ENCODE peak calls at places on chromosomes 12 and 14, in four cellular contexts. T, Q, Y and W are unnamed samples.

GRCh38 chr12:40970320-40970907 is 217.7 kb upstream of the PDZRN4 start:
- DNase-seq in Q (no peak), T (no peak), Y (no peak), W (no peak)

GRCh38 chr14:105864651-105865265 is 338.4 kb downstream of the TMEM121 start:
- DNase-seq in Q (peak; percentile 7), Y (peak; percentile 60), T (no peak), W (no peak)

GRCh38 chr14:55915464-55915863 is 202.7 kb upstream of the PELI2 start:
- DNase-seq in Q (no peak), T (peak; percentile 27), Y (no peak), W (no peak)

GRCh38 chr14:94066089-94066676 is 14.8 kb downstream of the DDX24 start:
- DNase-seq in Y (no peak), Q (no peak), T (no peak), W (no peak)

GRCh38 chr12:42893196-42893595 is 303.6 kb upstream of the PRICKLE1 start:
- DNase-seq in T (no peak), Q (no peak), Y (no peak), W (no peak)

GRCh38 chr12:102543931-102544485 is 63.6 kb upstream of the IGF1 start:
- DNase-seq in T (no peak), Q (no peak), Y (no peak), W (no peak)

GRCh38 chr14:81435578-81436295 is 35.6 kb upstream of the STON2 start:
- DNase-seq in T (peak; percentile 23), Y (peak; percentile 87), Q (no peak), W (peak; percentile 48)

GRCh38 chr14:23551266-23552028 is at the start of gene ZFHX2:
- DNase-seq in Q (no peak), T (peak; percentile 28), Y (peak; percentile 90), W (peak; percentile 77)

GRCh38 chr12:18716236-18716635 is 21.6 kb downstream of the PLCZ1 start:
- DNase-seq in Y (no peak), T (no peak), Q (no peak), W (no peak)

GRCh38 chr14:92135269-92135668 is 13.5 kb downstream of the CPSF2 start:
- DNase-seq in Q (no peak), Y (no peak), T (peak; percentile 63), W (no peak)

GRCh38 chr14:29321646-29322045 is 555.1 kb downstream of the FOXG1 start:
- DNase-seq in T (peak; percentile 89), Q (no peak), Y (no peak), W (no peak)

GRCh38 chr12:72511493-72511892 is 239.3 kb downstream of the TRHDE start:
- DNase-seq in Q (no peak), T (no peak), Y (no peak), W (no peak)

GRCh38 chr12:108017658-108018057 is 111.4 kb upstream of the WSCD2 start:
- DNase-seq in Y (no peak), T (no peak), Q (no peak), W (no peak)

GRCh38 chr12:25716842-25717241 is 163.8 kb upstream of the LMNTD1 start:
- DNase-seq in T (peak; percentile 55), Q (no peak), Y (no peak), W (no peak)

GRCh38 chr12:78888583-78888982 is 24.0 kb downstream of the SYT1 start:
- DNase-seq in Q (no peak), Y (no peak), T (peak; percentile 48), W (no peak)

GRCh38 chr12:102436867-102437266 is 43.5 kb downstream of the IGF1 start:
- DNase-seq in Q (no peak), T (no peak), Y (no peak), W (no peak)

GRCh38 chr12:47415054-47415453 is 290.8 kb downstream of the RPAP3 start:
- DNase-seq in T (peak; percentile 39), Y (no peak), Q (no peak), W (no peak)

GRCh38 chr12:90909069-90909676 is 45.8 kb downstream of the CCER1 start:
- DNase-seq in T (peak; percentile 77), Y (no peak), Q (no peak), W (peak; percentile 16)

GRCh38 chr12:96719671-96720362 is 187.2 kb upstream of the NEDD1 start:
- DNase-seq in Y (no peak), T (peak; percentile 47), Q (no peak), W (no peak)

GRCh38 chr12:18057051-18057450 is 32.9 kb downstream of the RERGL start:
- DNase-seq in Q (no peak), Y (no peak), T (no peak), W (no peak)

GRCh38 chr14:44449694-44450093 is 57.4 kb downstream of the FSCB start:
- DNase-seq in Q (no peak), Y (no peak), T (no peak), W (no peak)

GRCh38 chr12:121364657-121365265 is 12.6 kb upstream of the ANAPC5 start:
- DNase-seq in T (peak; percentile 54), Q (no peak), Y (no peak), W (no peak)

GRCh38 chr14:22099942-22100763 is 426.5 kb upstream of the OR4E1 start:
- DNase-seq in Y (peak; percentile 68), T (peak; percentile 62), Q (peak; percentile 76), W (peak; percentile 55)

GRCh38 chr12:54420766-54421144 is 1.7 kb upstream of the ITGA5 start:
- DNase-seq in Q (peak; percentile 77), T (peak; percentile 72), Y (no peak), W (no peak)

DNA sequence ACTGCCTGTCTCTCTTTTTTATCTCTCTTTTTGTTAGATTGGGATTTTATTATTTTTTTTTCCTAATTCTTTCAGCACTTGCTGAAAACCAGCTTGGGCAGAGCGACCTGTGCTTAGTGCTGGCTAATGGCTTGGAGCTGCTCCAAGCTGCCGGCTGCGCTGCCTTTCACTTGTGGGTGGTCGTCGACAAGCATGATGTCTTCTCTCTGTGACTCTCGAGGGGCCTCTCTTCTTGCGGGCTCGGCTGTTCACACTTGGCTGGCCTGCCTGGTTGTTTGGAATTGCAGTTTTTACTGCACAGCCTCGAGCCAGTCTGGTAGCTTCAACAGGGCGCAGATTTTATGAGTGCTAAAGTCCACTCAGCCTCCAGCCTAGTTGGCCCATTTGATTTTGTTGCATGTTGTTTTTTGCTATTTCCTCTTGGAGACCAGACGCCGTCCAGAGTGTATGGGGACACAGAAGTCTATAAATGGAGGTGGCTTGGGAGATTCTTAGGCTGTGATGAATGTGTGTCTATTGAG is 18.6 kb downstream of the TPCN1 start:
- DNase-seq in Y (no peak), Q (no peak), T (no peak), W (peak; percentile 59)
- H3K4me3 ChIP-seq in Y (peak overlapping the region; percentile 13), Q (no peak overlapping the region), T (no peak overlapping the region), W (no peak overlapping the region)

GRCh38 chr12:6335451-6336078 is 6.3 kb downstream of the TNFRSF1A start:
- DNase-seq in Y (peak; percentile 95), Q (peak; percentile 76), T (peak; percentile 92), W (peak; percentile 77)

GRCh38 chr12:6338955-6339761 is 2.7 kb downstream of the TNFRSF1A start:
- DNase-seq in T (peak; percentile 31), Q (no peak), Y (no peak), W (no peak)

GRCh38 chr12:6336079-6336858 is 5.6 kb downstream of the TNFRSF1A start:
- DNase-seq in Y (peak; percentile 99), Q (peak; percentile 96), T (peak; percentile 100), W (peak; percentile 94)

GRCh38 chr12:6336859-6337744 is 4.8 kb downstream of the TNFRSF1A start:
- DNase-seq in T (peak; percentile 43), Y (peak; percentile 80), Q (peak; percentile 39), W (no peak)

DNA sequence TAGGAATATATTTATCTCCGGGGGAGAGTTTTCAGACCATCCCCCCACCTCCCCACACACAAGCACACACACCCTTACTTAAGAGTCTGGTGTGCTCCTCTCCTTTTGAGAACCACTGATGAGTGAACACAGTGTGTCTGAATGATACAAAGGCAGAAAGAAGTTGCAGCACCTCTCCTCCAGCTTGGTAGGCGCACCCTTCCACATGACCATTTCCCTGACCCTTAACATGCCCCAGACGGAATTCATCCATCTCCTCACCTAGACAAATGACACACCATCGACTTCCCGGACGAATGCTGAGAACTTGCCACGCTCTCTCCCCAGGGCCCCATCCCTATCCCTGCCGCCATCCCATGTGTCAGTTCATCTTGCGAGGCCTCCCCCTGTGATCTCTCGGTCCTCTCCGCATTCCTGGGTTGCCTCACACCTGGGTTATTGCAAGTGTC is 3.9 kb downstream of the TNFRSF1A start:
- DNase-seq in Y (peak; percentile 51), T (peak; percentile 79), Q (peak; percentile 42), W (no peak)
- H3K4me3 ChIP-seq in Y (peak overlapping the region; percentile 93), T (peak overlapping the region; percentile 99), Q (peak overlapping the region; percentile 60), W (peak overlapping the region; percentile 83)

DNA sequence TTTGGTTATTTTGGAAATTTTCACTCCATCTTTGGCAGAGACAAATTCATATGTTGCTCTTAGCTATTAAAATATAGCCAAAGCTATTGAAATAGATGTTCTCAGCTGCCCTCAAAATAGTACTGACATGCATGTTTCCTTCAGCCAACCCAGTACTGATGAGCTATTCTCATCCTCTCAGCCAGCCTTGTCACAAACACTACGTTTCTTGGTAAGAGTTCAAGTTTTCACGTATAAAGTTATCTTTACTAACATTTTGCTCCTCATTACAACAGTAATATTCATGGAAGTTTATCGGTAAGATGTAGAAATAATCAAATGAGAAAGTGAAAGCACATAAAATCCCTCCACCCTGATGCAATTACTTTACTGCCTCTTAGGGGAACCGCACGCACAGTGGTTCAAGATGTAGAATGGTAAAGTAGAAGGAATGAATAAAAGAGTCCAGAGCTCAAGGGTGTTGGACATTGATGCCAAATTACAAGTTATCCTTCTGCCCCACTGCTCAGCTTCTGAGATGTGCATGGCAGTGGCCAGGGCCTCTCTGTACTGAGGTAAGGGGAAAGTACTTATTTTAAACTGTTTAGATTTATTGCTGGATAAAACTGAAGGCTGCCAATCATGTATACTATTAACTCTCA is 20.7 kb downstream of the GCH1 start:
- DNase-seq in Y (no peak), T (peak; percentile 59), Q (no peak), W (no peak)
- H3K4me3 ChIP-seq in Y (peak overlapping the region; percentile 65), T (peak overlapping the region; percentile 33), Q (peak overlapping the region; percentile 39), W (peak overlapping the region; percentile 43)

DNA sequence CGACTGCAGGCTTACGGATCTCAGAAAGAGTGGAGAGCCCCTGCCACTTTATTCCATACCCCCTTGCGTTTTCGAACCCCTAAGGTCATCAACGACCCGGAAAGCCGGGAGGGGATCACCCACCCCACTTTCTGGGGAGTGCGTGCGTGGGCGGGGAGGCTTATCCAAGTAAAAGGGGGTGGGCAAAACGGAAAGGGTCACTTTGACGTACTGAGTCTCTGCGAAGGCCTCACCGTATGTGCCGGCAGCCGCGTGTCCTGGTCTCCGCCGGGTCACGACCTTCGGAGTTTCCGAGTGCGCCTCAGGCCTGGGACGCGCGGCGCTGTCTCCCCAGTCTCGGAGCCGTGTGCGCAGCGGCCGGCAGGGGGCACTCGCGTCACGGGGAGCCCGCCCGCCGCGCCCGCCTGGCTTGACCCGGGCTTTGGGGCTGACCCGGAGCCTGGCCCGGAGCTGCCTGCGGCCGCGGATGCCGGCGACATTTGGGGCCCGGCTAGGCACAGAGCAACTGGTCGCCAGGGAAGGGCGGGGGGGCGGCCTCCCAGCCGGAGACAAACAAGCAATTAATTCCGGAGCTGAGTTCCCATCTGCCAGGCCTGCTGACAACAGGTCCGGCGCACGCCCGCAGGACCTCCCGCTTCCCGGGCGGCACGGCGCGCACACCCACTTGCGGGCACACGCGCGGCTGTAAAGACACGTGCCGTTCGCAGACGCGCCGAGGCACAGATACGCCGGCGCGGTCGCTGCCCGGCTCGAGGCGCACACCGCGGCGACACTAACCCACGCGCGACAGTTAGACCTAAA is 890 bp upstream of the KIF26A start:
- DNase-seq in T (peak; percentile 50), Q (peak; percentile 34), Y (peak; percentile 90), W (peak; percentile 67)
- H3K4me3 ChIP-seq in T (peak overlapping the region; percentile 13), Q (peak overlapping the region; percentile 50), Y (no peak overlapping the region), W (peak overlapping the region; percentile 72)